ENCODE peak calls at places on chromosomes 3 and 15, in eight cellular contexts. One of them, this sample, is unnamed.

GRCh38 chr3:103609472-103609871 is 1174.7 kb downstream of the ZPLD1 start:
- DNase-seq in caudate nucleus: no peak
- DNase-seq in ELR: no peak
- DNase-seq in brain pericyte: no peak
- DNase-seq in activated CD8-positive, alpha-beta memory T cell treated with anti-CD3 and anti-CD28 coated beads for 4 hours: no peak
- DNase-seq in T-helper 2 cell: no peak
- DNase-seq in left lung: no peak
- DNase-seq in sciatic nerve: no peak
- DNase-seq in this sample: no peak

GRCh38 chr15:31331389-31331788 is 4.8 kb downstream of the KLF13 start:
- DNase-seq in brain pericyte: no peak
- DNase-seq in T-helper 2 cell: no peak
- DNase-seq in caudate nucleus: no peak
- DNase-seq in ELR: no peak
- DNase-seq in sciatic nerve: no peak
- DNase-seq in left lung: no peak
- DNase-seq in activated CD8-positive, alpha-beta memory T cell treated with anti-CD3 and anti-CD28 coated beads for 4 hours: no peak
- DNase-seq in this sample: no peak

GRCh38 chr3:121981473-121981872 is 40.6 kb downstream of the ILDR1 start:
- DNase-seq in activated CD8-positive, alpha-beta memory T cell treated with anti-CD3 and anti-CD28 coated beads for 4 hours: no peak
- DNase-seq in brain pericyte: no peak
- DNase-seq in T-helper 2 cell: no peak
- DNase-seq in sciatic nerve: no peak
- DNase-seq in left lung: no peak
- DNase-seq in ELR: no peak
- DNase-seq in caudate nucleus: no peak
- DNase-seq in this sample: no peak

GRCh38 chr3:4841783-4842440 is 137.3 kb upstream of the BHLHE40 start:
- DNase-seq in brain pericyte: no peak
- DNase-seq in T-helper 2 cell: no peak
- DNase-seq in ELR: peak
- DNase-seq in left lung: no peak
- DNase-seq in caudate nucleus: no peak
- DNase-seq in activated CD8-positive, alpha-beta memory T cell treated with anti-CD3 and anti-CD28 coated beads for 4 hours: no peak
- DNase-seq in sciatic nerve: no peak
- DNase-seq in this sample: peak

GRCh38 chr15:84727429-84727828 is 11.5 kb upstream of the SEC11A start:
- DNase-seq in activated CD8-positive, alpha-beta memory T cell treated with anti-CD3 and anti-CD28 coated beads for 4 hours: no peak
- DNase-seq in caudate nucleus: no peak
- DNase-seq in left lung: no peak
- DNase-seq in ELR: peak
- DNase-seq in T-helper 2 cell: no peak
- DNase-seq in sciatic nerve: no peak
- DNase-seq in brain pericyte: no peak
- DNase-seq in this sample: no peak

GRCh38 chr3:99319961-99320360 is 318.4 kb upstream of the COL8A1 start:
- DNase-seq in left lung: no peak
- DNase-seq in caudate nucleus: no peak
- DNase-seq in sciatic nerve: no peak
- DNase-seq in ELR: peak
- DNase-seq in brain pericyte: no peak
- DNase-seq in activated CD8-positive, alpha-beta memory T cell treated with anti-CD3 and anti-CD28 coated beads for 4 hours: no peak
- DNase-seq in T-helper 2 cell: no peak
- DNase-seq in this sample: peak

GRCh38 chr3:156553705-156554356 is 1.1 kb downstream of the SSR3 start:
- DNase-seq in sciatic nerve: no peak
- DNase-seq in caudate nucleus: no peak
- DNase-seq in left lung: no peak
- DNase-seq in brain pericyte: no peak
- DNase-seq in T-helper 2 cell: no peak
- DNase-seq in ELR: peak
- DNase-seq in activated CD8-positive, alpha-beta memory T cell treated with anti-CD3 and anti-CD28 coated beads for 4 hours: no peak
- DNase-seq in this sample: peak

GRCh38 chr3:117278424-117279190 is 569.0 kb downstream of the TUSC7 start:
- DNase-seq in T-helper 2 cell: no peak
- DNase-seq in activated CD8-positive, alpha-beta memory T cell treated with anti-CD3 and anti-CD28 coated beads for 4 hours: no peak
- DNase-seq in caudate nucleus: no peak
- DNase-seq in left lung: no peak
- DNase-seq in ELR: peak
- DNase-seq in brain pericyte: no peak
- DNase-seq in sciatic nerve: no peak
- DNase-seq in this sample: no peak

GRCh38 chr3:187403768-187404270 is 35.6 kb downstream of the RTP4 start:
- DNase-seq in ELR: peak
- DNase-seq in T-helper 2 cell: no peak
- DNase-seq in activated CD8-positive, alpha-beta memory T cell treated with anti-CD3 and anti-CD28 coated beads for 4 hours: no peak
- DNase-seq in sciatic nerve: no peak
- DNase-seq in caudate nucleus: no peak
- DNase-seq in left lung: no peak
- DNase-seq in brain pericyte: peak
- DNase-seq in this sample: peak

GRCh38 chr3:115254492-115255196 is 107.6 kb upstream of the ZBTB20 start:
- DNase-seq in ELR: no peak
- DNase-seq in sciatic nerve: no peak
- DNase-seq in left lung: peak
- DNase-seq in caudate nucleus: no peak
- DNase-seq in brain pericyte: no peak
- DNase-seq in activated CD8-positive, alpha-beta memory T cell treated with anti-CD3 and anti-CD28 coated beads for 4 hours: no peak
- DNase-seq in T-helper 2 cell: no peak
- DNase-seq in this sample: no peak

GRCh38 chr15:36334059-36334458 is 245.4 kb upstream of the CDIN1 start:
- DNase-seq in activated CD8-positive, alpha-beta memory T cell treated with anti-CD3 and anti-CD28 coated beads for 4 hours: no peak
- DNase-seq in T-helper 2 cell: no peak
- DNase-seq in caudate nucleus: no peak
- DNase-seq in ELR: peak
- DNase-seq in left lung: no peak
- DNase-seq in brain pericyte: no peak
- DNase-seq in sciatic nerve: no peak
- DNase-seq in this sample: peak

GRCh38 chr3:59873576-59874230 is 823.9 kb upstream of the CFAP20DC start:
- DNase-seq in activated CD8-positive, alpha-beta memory T cell treated with anti-CD3 and anti-CD28 coated beads for 4 hours: no peak
- DNase-seq in brain pericyte: no peak
- DNase-seq in sciatic nerve: no peak
- DNase-seq in T-helper 2 cell: no peak
- DNase-seq in left lung: no peak
- DNase-seq in caudate nucleus: no peak
- DNase-seq in ELR: no peak
- DNase-seq in this sample: no peak

GRCh38 chr3:177459397-177459796 is 262.1 kb upstream of the TBL1XR1 start:
- DNase-seq in T-helper 2 cell: no peak
- DNase-seq in brain pericyte: peak
- DNase-seq in activated CD8-positive, alpha-beta memory T cell treated with anti-CD3 and anti-CD28 coated beads for 4 hours: no peak
- DNase-seq in left lung: no peak
- DNase-seq in ELR: no peak
- DNase-seq in sciatic nerve: no peak
- DNase-seq in caudate nucleus: no peak
- DNase-seq in this sample: peak

GRCh38 chr3:79568938-79569337 is 198.9 kb downstream of the ROBO1 start:
- DNase-seq in left lung: peak
- DNase-seq in caudate nucleus: no peak
- DNase-seq in brain pericyte: no peak
- DNase-seq in sciatic nerve: no peak
- DNase-seq in T-helper 2 cell: no peak
- DNase-seq in ELR: no peak
- DNase-seq in activated CD8-positive, alpha-beta memory T cell treated with anti-CD3 and anti-CD28 coated beads for 4 hours: no peak
- DNase-seq in this sample: no peak

GRCh38 chr15:41961014-41961518 is 11.3 kb downstream of the EHD4 start:
- DNase-seq in T-helper 2 cell: no peak
- DNase-seq in left lung: no peak
- DNase-seq in activated CD8-positive, alpha-beta memory T cell treated with anti-CD3 and anti-CD28 coated beads for 4 hours: no peak
- DNase-seq in brain pericyte: no peak
- DNase-seq in ELR: no peak
- DNase-seq in sciatic nerve: no peak
- DNase-seq in caudate nucleus: no peak
- DNase-seq in this sample: no peak

GRCh38 chr15:75928680-75929608 is 25.3 kb downstream of the FBXO22 start:
- DNase-seq in caudate nucleus: no peak
- DNase-seq in activated CD8-positive, alpha-beta memory T cell treated with anti-CD3 and anti-CD28 coated beads for 4 hours: no peak
- DNase-seq in ELR: peak
- DNase-seq in left lung: no peak
- DNase-seq in sciatic nerve: no peak
- DNase-seq in brain pericyte: no peak
- DNase-seq in T-helper 2 cell: no peak
- DNase-seq in this sample: peak

GRCh38 chr15:67720556-67721175 is 104.6 kb upstream of the SKOR1 start:
- DNase-seq in activated CD8-positive, alpha-beta memory T cell treated with anti-CD3 and anti-CD28 coated beads for 4 hours: no peak
- DNase-seq in T-helper 2 cell: no peak
- DNase-seq in left lung: no peak
- DNase-seq in caudate nucleus: no peak
- DNase-seq in brain pericyte: no peak
- DNase-seq in sciatic nerve: no peak
- DNase-seq in ELR: no peak
- DNase-seq in this sample: no peak

GRCh38 chr3:50155891-50156290 is 767 bp downstream of the SEMA3F start:
- DNase-seq in ELR: no peak
- DNase-seq in activated CD8-positive, alpha-beta memory T cell treated with anti-CD3 and anti-CD28 coated beads for 4 hours: no peak
- DNase-seq in caudate nucleus: no peak
- DNase-seq in brain pericyte: no peak
- DNase-seq in sciatic nerve: no peak
- DNase-seq in left lung: no peak
- DNase-seq in T-helper 2 cell: no peak
- DNase-seq in this sample: no peak

GRCh38 chr15:96108405-96108804 is 222.1 kb upstream of the NR2F2 start:
- DNase-seq in T-helper 2 cell: no peak
- DNase-seq in left lung: no peak
- DNase-seq in brain pericyte: no peak
- DNase-seq in sciatic nerve: no peak
- DNase-seq in caudate nucleus: no peak
- DNase-seq in ELR: no peak
- DNase-seq in activated CD8-positive, alpha-beta memory T cell treated with anti-CD3 and anti-CD28 coated beads for 4 hours: no peak
- DNase-seq in this sample: no peak

GRCh38 chr15:66100761-66101160 is 152.8 kb downstream of the MEGF11 start:
- DNase-seq in T-helper 2 cell: no peak
- DNase-seq in activated CD8-positive, alpha-beta memory T cell treated with anti-CD3 and anti-CD28 coated beads for 4 hours: peak
- DNase-seq in caudate nucleus: no peak
- DNase-seq in sciatic nerve: peak
- DNase-seq in brain pericyte: no peak
- DNase-seq in left lung: no peak
- DNase-seq in ELR: no peak
- DNase-seq in this sample: no peak

GRCh38 chr15:51720201-51720995 is 17.1 kb downstream of the LYSMD2 start:
- DNase-seq in caudate nucleus: no peak
- DNase-seq in sciatic nerve: no peak
- DNase-seq in left lung: no peak
- DNase-seq in activated CD8-positive, alpha-beta memory T cell treated with anti-CD3 and anti-CD28 coated beads for 4 hours: no peak
- DNase-seq in brain pericyte: no peak
- DNase-seq in T-helper 2 cell: no peak
- DNase-seq in ELR: no peak
- DNase-seq in this sample: no peak

GRCh38 chr3:61948699-61949305 is 387.4 kb downstream of the PTPRG start:
- DNase-seq in sciatic nerve: no peak
- DNase-seq in activated CD8-positive, alpha-beta memory T cell treated with anti-CD3 and anti-CD28 coated beads for 4 hours: no peak
- DNase-seq in left lung: no peak
- DNase-seq in caudate nucleus: no peak
- DNase-seq in brain pericyte: no peak
- DNase-seq in T-helper 2 cell: no peak
- DNase-seq in ELR: no peak
- DNase-seq in this sample: no peak